ENCODE peak calls at places on chromosomes 4 and X, in six cellular contexts. M, Y, N, C, E and Z are unnamed samples.

GRCh38 chr4:163901305-163901704 is 406.8 kb downstream of the TMA16 start:
- DNase-seq in N (no peak), Y (no peak), M (no peak), E (no peak), C (no peak), Z (no peak)

GRCh38 chrX:46165411-46165810 is 379.8 kb downstream of the ZNF674 start:
- DNase-seq in E (peak; percentile 51), M (no peak), C (no peak), N (no peak), Y (no peak), Z (no peak)

GRCh38 chr4:15034071-15034764 is 31.9 kb downstream of the CPEB2 start:
- DNase-seq in M (no peak), N (no peak), C (no peak), Y (peak; percentile 77), E (peak; percentile 64), Z (no peak)

GRCh38 chr4:38004887-38005286 is 44.7 kb downstream of the PTTG2 start:
- DNase-seq in M (no peak), N (no peak), Y (no peak), E (no peak), C (no peak), Z (no peak)

GRCh38 chr4:55386073-55386472 is 9.7 kb upstream of the TMEM165 start:
- DNase-seq in E (no peak), M (no peak), N (no peak), Y (peak; percentile 45), C (peak; percentile 54), Z (no peak)

GRCh38 chrX:19568422-19568821 is 53.1 kb upstream of the MAP3K15 start:
- DNase-seq in E (no peak), N (no peak), Y (no peak), M (no peak), C (no peak), Z (no peak)

GRCh38 chr4:119559044-119559647 is 69.5 kb downstream of the PDE5A start:
- DNase-seq in M (no peak), N (no peak), Y (no peak), E (peak; percentile 33), C (peak; percentile 68), Z (no peak)

GRCh38 chr4:55008166-55009056 is 117.0 kb downstream of the KDR start:
- DNase-seq in C (peak; percentile 70), N (no peak), Y (no peak), M (no peak), E (no peak), Z (peak; percentile 73)

GRCh38 chr4:6087669-6088068 is 69.4 kb upstream of the C4orf50 start:
- DNase-seq in N (no peak), C (peak; percentile 46), E (no peak), Y (peak; percentile 32), M (no peak), Z (no peak)

GRCh38 chr4:44679060-44679459 is 840 bp downstream of the GUF1 start:
- DNase-seq in M (no peak), E (no peak), N (no peak), Y (no peak), C (peak; percentile 69), Z (no peak)

GRCh38 chrX:44183329-44183728 is 160.1 kb downstream of the EFHC2 start:
- DNase-seq in Y (no peak), N (no peak), M (no peak), C (no peak), E (no peak), Z (no peak)

GRCh38 chrX:123525131-123525725 is 207.6 kb downstream of the THOC2 start:
- DNase-seq in E (no peak), C (no peak), M (no peak), Y (peak; percentile 3), N (no peak), Z (no peak)

GRCh38 chrX:116345953-116346352 is 90.5 kb upstream of the SLC6A14 start:
- DNase-seq in Y (no peak), C (no peak), E (no peak), M (no peak), N (no peak), Z (no peak)

GRCh38 chr4:156251373-156252065 is 297.9 kb upstream of the CTSO start:
- DNase-seq in M (no peak), N (no peak), Y (no peak), C (no peak), E (no peak), Z (no peak)

GRCh38 chr4:24042094-24042493 is 152.2 kb upstream of the PPARGC1A start:
- DNase-seq in M (no peak), Y (peak; percentile 72), E (peak; percentile 93), N (no peak), C (no peak), Z (no peak)

GRCh38 chr4:124964251-124964650 is 251.7 kb upstream of the ANKRD50 start:
- DNase-seq in E (no peak), Y (no peak), N (no peak), M (no peak), C (no peak), Z (no peak)

GRCh38 chr4:42750091-42750490 is 93.2 kb upstream of the ATP8A1 start:
- DNase-seq in N (no peak), E (no peak), Y (no peak), C (peak; percentile 51), M (no peak), Z (no peak)

GRCh38 chrX:54950730-54951375 is 30.2 kb downstream of the TRO start:
- DNase-seq in Y (no peak), M (no peak), E (no peak), C (no peak), N (no peak), Z (no peak)